ENCODE peak calls at places on chromosomes 2 and 18, in ten cellular contexts. Y, Z, V, A, F, P, G, U, C and B are unnamed samples.

GRCh38 chr18:59501876-59502221 is 142.8 kb upstream of the LMAN1 start:
- DNase-seq in P (no peak), U (no peak), C (no peak), G (no peak), Z (no peak), A (no peak), V (no peak), F (no peak), Y (no peak), B (no peak)

GRCh38 chr2:24739355-24740025 is 53.7 kb downstream of the PTRHD1 start:
- DNase-seq in Z (no peak), V (no peak), U (no peak), Y (no peak), C (no peak), F (no peak), P (no peak), G (no peak), A (no peak), B (no peak)

GRCh38 chr2:100562613-100563406 is at the start of gene PDCL3:
- DNase-seq in Z (peak; percentile 96), P (peak; percentile 95), V (peak; percentile 100), F (peak; percentile 94), C (peak; percentile 96), A (peak; percentile 99), Y (peak; percentile 97), U (peak; percentile 99), G (peak; percentile 95), B (peak; percentile 97)

GRCh38 chr2:8926356-8926755 is 77.1 kb downstream of the MBOAT2 start:
- DNase-seq in V (no peak), A (no peak), F (no peak), U (no peak), Y (no peak), P (no peak), G (no peak), C (no peak), Z (no peak), B (no peak)

GRCh38 chr18:39414009-39414700 is 1848.6 kb upstream of the CELF4 start:
- DNase-seq in U (no peak), Y (peak; percentile 46), F (no peak), C (no peak), Z (no peak), V (peak; percentile 37), P (no peak), A (no peak), G (no peak), B (no peak)

GRCh38 chr2:24329700-24330099 is 30.6 kb downstream of the ITSN2 start:
- DNase-seq in Z (no peak), F (peak; percentile 51), V (no peak), G (no peak), C (no peak), P (no peak), Y (no peak), A (peak; percentile 73), U (no peak), B (no peak)

GRCh38 chr2:107376910-107377309 is 449.8 kb upstream of the RGPD4 start:
- DNase-seq in F (no peak), P (no peak), U (no peak), C (no peak), Z (no peak), Y (no peak), G (no peak), A (no peak), V (no peak), B (no peak)

GRCh38 chr2:43092520-43093179 is 133.8 kb downstream of the ZFP36L2 start:
- DNase-seq in G (no peak), V (no peak), C (no peak), Z (no peak), Y (no peak), U (no peak), F (no peak), P (no peak), A (no peak), B (no peak)

GRCh38 chr2:24051833-24052232 is 2.3 kb downstream of the FKBP1B start:
- DNase-seq in P (no peak), Z (no peak), U (no peak), C (no peak), G (no peak), V (no peak), A (no peak), Y (no peak), F (no peak), B (no peak)

GRCh38 chr18:48035556-48035860 is 105.0 kb upstream of the SMAD2 start:
- DNase-seq in F (no peak), Z (no peak), A (no peak), Y (no peak), V (no peak), U (peak; percentile 39), C (no peak), P (no peak), G (no peak), B (no peak)

GRCh38 chr18:12543697-12544096 is 114.2 kb downstream of the SPIRE1 start:
- DNase-seq in F (no peak), Z (no peak), G (no peak), C (no peak), V (peak; percentile 12), A (no peak), Y (no peak), P (no peak), U (no peak), B (no peak)

GRCh38 chr2:238868616-238869292 is 20.9 kb downstream of the TWIST2 start:
- DNase-seq in C (no peak), F (no peak), V (peak; percentile 82), P (peak; percentile 78), A (no peak), G (no peak), Y (no peak), Z (peak; percentile 85), U (peak; percentile 67), B (no peak)

GRCh38 chr18:8525692-8526091 is 83.5 kb upstream of the RAB12 start:
- DNase-seq in F (peak; percentile 29), Z (no peak), G (peak; percentile 24), P (no peak), C (no peak), V (no peak), Y (no peak), U (no peak), A (peak; percentile 28), B (no peak)
- TF ChIP-seq CTCF in F (no peak), Z (no peak), G (no peak), P (no peak), C (no peak), V (peak; percentile 13), Y (no peak), U (no peak), A (peak; percentile 16), B (no peak)

GRCh38 chr2:151611351-151611750 is 122.9 kb downstream of the NEB start:
- DNase-seq in P (no peak), A (no peak), F (no peak), Y (no peak), U (no peak), Z (no peak), G (no peak), V (no peak), C (no peak), B (no peak)

GRCh38 chr2:151619337-151619989 is 114.8 kb downstream of the NEB start:
- DNase-seq in F (no peak), P (no peak), V (peak; percentile 50), Y (no peak), U (no peak), C (no peak), G (no peak), A (peak; percentile 24), Z (no peak), B (no peak)

GRCh38 chr2:151614159-151614558 is 120.1 kb downstream of the NEB start:
- DNase-seq in C (no peak), Z (no peak), V (no peak), P (no peak), Y (peak; percentile 12), G (no peak), U (no peak), A (no peak), F (no peak), B (no peak)

GRCh38 chr2:151616760-151617339 is 117.4 kb downstream of the NEB start:
- DNase-seq in C (no peak), Y (no peak), P (no peak), A (no peak), V (no peak), F (no peak), U (no peak), Z (no peak), G (no peak), B (no peak)

GRCh38 chr2:151614606-151615306 is 119.5 kb downstream of the NEB start:
- DNase-seq in P (no peak), C (no peak), Y (no peak), U (no peak), F (no peak), Z (no peak), V (no peak), G (no peak), A (no peak), B (no peak)
- TF ChIP-seq CTCF in P (no peak), C (no peak), Y (no peak), U (no peak), F (no peak), Z (no peak), V (no peak), G (no peak), A (no peak), B (no peak)

DNA sequence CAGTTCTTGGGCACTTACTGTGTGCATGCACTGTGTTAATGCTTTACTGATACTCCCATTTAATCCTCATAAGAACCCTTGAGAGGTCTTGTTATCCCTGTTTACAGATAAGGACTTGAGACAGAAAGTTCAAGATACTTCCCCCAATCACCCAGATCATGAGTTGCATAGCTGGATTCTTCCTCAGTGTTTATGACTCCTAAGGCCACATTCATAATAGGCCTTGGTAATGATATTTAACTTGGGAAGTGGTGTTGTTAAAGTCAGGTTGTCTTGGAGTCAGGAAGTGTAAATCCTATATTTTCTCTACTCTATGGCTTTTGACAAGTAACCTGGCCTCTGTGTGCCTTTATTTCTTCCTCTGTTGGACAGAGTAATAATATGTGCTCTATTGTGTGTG is 22.7 kb downstream of the NOSTRIN start:
- DNase-seq in G (no peak), V (no peak), F (no peak), Y (no peak), C (no peak), U (no peak), P (no peak), Z (no peak), A (no peak), B (no peak)
- TF ChIP-seq CTCF in G (no peak), V (no peak), F (no peak), Y (no peak), C (no peak), U (no peak), P (no peak), Z (no peak), A (no peak), B (no peak)

DNA sequence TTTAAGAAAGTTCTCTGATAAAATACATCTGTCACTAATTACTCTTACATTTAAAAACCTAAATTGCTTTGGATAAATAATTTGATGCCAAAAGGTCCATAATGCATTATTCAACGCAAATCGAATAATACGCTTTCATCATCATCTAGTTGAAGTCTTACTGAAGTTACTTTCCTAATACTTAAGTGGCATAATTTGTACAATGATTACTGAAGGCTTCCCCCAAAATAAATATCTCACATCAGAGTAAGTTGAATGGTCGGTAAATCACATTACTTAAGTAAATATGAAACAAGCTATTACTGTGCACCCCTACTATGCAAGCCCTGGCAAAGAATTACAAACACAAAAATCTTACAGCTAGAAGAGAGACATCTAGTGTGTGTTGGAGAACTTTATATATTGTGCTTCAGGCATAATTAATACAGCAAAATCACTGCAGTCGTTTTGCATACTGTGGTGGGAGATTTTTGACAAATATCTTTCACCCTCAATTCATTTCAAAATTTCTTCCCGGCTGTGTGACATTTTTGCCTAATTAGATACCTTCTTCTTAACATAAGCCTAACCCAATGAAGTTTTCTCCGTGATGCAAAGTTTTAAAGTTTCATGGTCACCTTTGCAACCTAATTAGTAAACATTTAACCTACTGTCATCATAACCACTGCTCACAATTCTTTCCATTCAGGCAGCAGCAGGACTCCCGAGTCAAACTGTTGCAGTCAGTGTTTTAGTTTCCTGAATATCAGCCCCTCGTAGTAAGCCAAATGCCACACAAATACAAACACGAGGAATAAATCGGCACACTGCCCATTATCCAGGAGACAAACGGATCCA is 106.0 kb upstream of the KCTD1 start:
- DNase-seq in Y (no peak), F (no peak), P (no peak), V (no peak), G (no peak), Z (no peak), U (no peak), C (no peak), A (no peak), B (no peak)
- TF ChIP-seq CTCF in Y (peak; percentile 37), F (no peak), P (no peak), V (no peak), G (no peak), Z (no peak), U (no peak), C (no peak), A (no peak), B (peak; percentile 18)